ENCODE peak calls at places on chromosomes 1 and 21, in five cellular contexts. One of them, this sample, is unnamed. For H3K4me1, the result is how much of the 10 kb centered on the place peaks cover.

GRCh38 chr21:46219591-46220239 is 8.9 kb downstream of the LSS start:
- DNase-seq in GM23248: no peak
- DNase-seq in neural progenitor cell: no peak
- DNase-seq in HCT116: no peak
- DNase-seq in GM23338: no peak
- DNase-seq in this sample: no peak

GRCh38 chr1:60068393-60069045 is 5.1 kb downstream of the C1orf87 start:
- DNase-seq in GM23248: peak
- DNase-seq in neural progenitor cell: no peak
- DNase-seq in HCT116: no peak
- DNase-seq in GM23338: no peak
- DNase-seq in this sample: no peak

GRCh38 chr21:17671733-17672132 is 59.0 kb upstream of the BTG3 start:
- DNase-seq in GM23248: no peak
- DNase-seq in neural progenitor cell: no peak
- DNase-seq in HCT116: no peak
- DNase-seq in GM23338: no peak
- DNase-seq in this sample: no peak

GRCh38 chr1:67647036-67647798 is 37.8 kb upstream of the GADD45A start:
- DNase-seq in GM23248: peak
- DNase-seq in neural progenitor cell: no peak
- DNase-seq in HCT116: no peak
- DNase-seq in GM23338: no peak
- DNase-seq in this sample: peak

GRCh38 chr1:220748091-220748934 is at the start of gene MTARC2:
- DNase-seq in GM23248: peak
- DNase-seq in neural progenitor cell: peak
- DNase-seq in HCT116: peak
- DNase-seq in GM23338: peak
- DNase-seq in this sample: peak

GRCh38 chr1:244302889-244303609 is 148.7 kb downstream of the ADSS2 start:
- DNase-seq in GM23248: peak
- DNase-seq in neural progenitor cell: no peak
- DNase-seq in HCT116: peak
- DNase-seq in GM23338: no peak
- DNase-seq in this sample: peak

GRCh38 chr1:66493731-66494130 is 40.2 kb upstream of the SGIP1 start:
- DNase-seq in GM23248: peak
- DNase-seq in neural progenitor cell: no peak
- DNase-seq in HCT116: no peak
- DNase-seq in GM23338: no peak
- DNase-seq in this sample: no peak

GRCh38 chr1:113255038-113255727 is 135.1 kb upstream of the MAGI3 start:
- DNase-seq in GM23248: no peak
- DNase-seq in neural progenitor cell: peak
- DNase-seq in HCT116: no peak
- DNase-seq in GM23338: peak
- DNase-seq in this sample: no peak

GRCh38 chr1:8822383-8823294 is 5.2 kb upstream of the RERE start:
- DNase-seq in GM23248: peak
- DNase-seq in neural progenitor cell: no peak
- DNase-seq in HCT116: peak
- DNase-seq in GM23338: no peak
- DNase-seq in this sample: peak

GRCh38 chr1:89547563-89548485 is 23.2 kb downstream of the LRRC8B start:
- DNase-seq in GM23248: peak
- DNase-seq in neural progenitor cell: no peak
- DNase-seq in HCT116: no peak
- DNase-seq in GM23338: no peak
- DNase-seq in this sample: no peak

GRCh38 chr1:3038571-3039181 is 17.4 kb downstream of the ACTRT2 start:
- DNase-seq in GM23248: no peak
- DNase-seq in neural progenitor cell: no peak
- DNase-seq in HCT116: no peak
- DNase-seq in GM23338: no peak
- DNase-seq in this sample: no peak

GRCh38 chr1:233105225-233105624 is 154.8 kb downstream of the NTPCR start:
- DNase-seq in GM23248: peak
- DNase-seq in neural progenitor cell: no peak
- DNase-seq in HCT116: no peak
- DNase-seq in GM23338: no peak
- DNase-seq in this sample: no peak

GRCh38 chr1:8374812-8375211 is 56.9 kb downstream of the SLC45A1 start:
- DNase-seq in GM23248: peak
- DNase-seq in neural progenitor cell: peak
- DNase-seq in HCT116: peak
- DNase-seq in GM23338: peak
- DNase-seq in this sample: no peak

GRCh38 chr1:200837931-200838571 is 34.7 kb upstream of the GPR25 start:
- DNase-seq in GM23248: peak
- DNase-seq in neural progenitor cell: no peak
- DNase-seq in HCT116: peak
- DNase-seq in GM23338: no peak
- DNase-seq in this sample: no peak

GRCh38 chr1:244502630-244503029 is 41.6 kb downstream of the CATSPERE start:
- DNase-seq in GM23248: no peak
- DNase-seq in neural progenitor cell: no peak
- DNase-seq in HCT116: no peak
- DNase-seq in GM23338: peak
- DNase-seq in this sample: no peak

GRCh38 chr1:5980314-5981008 is 11.8 kb downstream of the NPHP4 start:
- DNase-seq in GM23248: peak
- DNase-seq in neural progenitor cell: peak
- DNase-seq in HCT116: peak
- DNase-seq in GM23338: peak
- DNase-seq in this sample: peak

GRCh38 chr21:46461909-46462308 is 3.2 kb downstream of the DIP2A start:
- DNase-seq in GM23248: no peak
- DNase-seq in neural progenitor cell: no peak
- DNase-seq in HCT116: no peak
- DNase-seq in GM23338: no peak
- DNase-seq in this sample: no peak

GRCh38 chr21:45996311-45997204 is 15.0 kb downstream of the COL6A1 start:
- DNase-seq in GM23248: peak
- DNase-seq in neural progenitor cell: no peak
- DNase-seq in HCT116: no peak
- DNase-seq in GM23338: no peak
- DNase-seq in this sample: no peak

GRCh38 chr1:27940297-27940696 is 5.5 kb downstream of the SMPDL3B start:
- DNase-seq in GM23248: peak
- DNase-seq in neural progenitor cell: peak
- DNase-seq in HCT116: no peak
- DNase-seq in GM23338: peak
- DNase-seq in this sample: no peak

GRCh38 chr1:212261361-212261929 is 23.8 kb upstream of the PPP2R5A start:
- DNase-seq in GM23248: no peak
- DNase-seq in neural progenitor cell: no peak
- DNase-seq in HCT116: no peak
- DNase-seq in GM23338: peak
- DNase-seq in this sample: no peak

GRCh38 chr1:214289574-214290272 is 8.8 kb downstream of the SMYD2 start:
- DNase-seq in GM23248: no peak
- DNase-seq in neural progenitor cell: no peak
- DNase-seq in HCT116: no peak
- DNase-seq in GM23338: peak
- DNase-seq in this sample: no peak

GRCh38 chr1:8962812-8963669 is 17.4 kb downstream of the CA6 start:
- DNase-seq in GM23248: peak
- DNase-seq in neural progenitor cell: peak
- DNase-seq in HCT116: peak
- DNase-seq in GM23338: peak
- DNase-seq in this sample: peak

GRCh38 chr1:44422161-44422560 is 17.1 kb downstream of the RNF220 start:
- DNase-seq in GM23248: no peak
- DNase-seq in neural progenitor cell: no peak
- DNase-seq in HCT116: no peak
- DNase-seq in GM23338: peak
- DNase-seq in this sample: no peak

GRCh38 chr1:5725406-5725805 is 266.8 kb downstream of the NPHP4 start:
- DNase-seq in GM23248: no peak
- DNase-seq in neural progenitor cell: no peak
- DNase-seq in HCT116: no peak
- DNase-seq in GM23338: no peak
- DNase-seq in this sample: no peak

GRCh38 chr1:109368464-109368863 is 29.3 kb downstream of the SORT1 start:
- DNase-seq in GM23248: no peak
- DNase-seq in neural progenitor cell: no peak
- DNase-seq in HCT116: no peak
- DNase-seq in GM23338: peak
- DNase-seq in this sample: no peak

GRCh38 chr1:201259476-201260235 is 23.6 kb upstream of the PKP1 start:
- DNase-seq in GM23248: peak
- DNase-seq in neural progenitor cell: peak
- DNase-seq in HCT116: no peak
- DNase-seq in GM23338: peak
- DNase-seq in this sample: peak

GRCh38 chr1:163055531-163055930 is 13.6 kb upstream of the RGS4 start:
- DNase-seq in GM23248: no peak
- DNase-seq in neural progenitor cell: no peak
- DNase-seq in HCT116: no peak
- DNase-seq in GM23338: no peak
- DNase-seq in this sample: no peak

GRCh38 chr1:198423701-198424100 is 116.8 kb downstream of the ATP6V1G3 start:
- DNase-seq in GM23248: no peak
- DNase-seq in neural progenitor cell: no peak
- DNase-seq in HCT116: no peak
- DNase-seq in GM23338: no peak
- DNase-seq in this sample: no peak

GRCh38 chr1:203148127-203148526 is 20.6 kb downstream of the ADORA1 start:
- DNase-seq in GM23248: peak
- DNase-seq in neural progenitor cell: no peak
- DNase-seq in HCT116: peak
- DNase-seq in GM23338: peak
- DNase-seq in this sample: no peak

GRCh38 chr1:41482906-41483895 is 1.3 kb downstream of the EDN2 start:
- DNase-seq in GM23248: no peak
- DNase-seq in neural progenitor cell: no peak
- DNase-seq in HCT116: no peak
- DNase-seq in GM23338: no peak
- DNase-seq in this sample: no peak

GRCh38 chr1:25994402-25994801 is 3.5 kb downstream of the PAFAH2 start:
- DNase-seq in GM23248: no peak
- DNase-seq in neural progenitor cell: no peak
- DNase-seq in HCT116: no peak
- DNase-seq in GM23338: no peak
- DNase-seq in this sample: no peak
- H3K4me1 ChIP-seq in GM23248: under half
- H3K4me1 ChIP-seq in neural progenitor cell: under half
- H3K4me1 ChIP-seq in HCT116: under half
- H3K4me1 ChIP-seq in GM23338: under half
- H3K4me1 ChIP-seq in this sample: under half

GRCh38 chr1:107899655-107900054 is 65.3 kb downstream of the VAV3 start:
- DNase-seq in GM23248: no peak
- DNase-seq in neural progenitor cell: no peak
- DNase-seq in HCT116: no peak
- DNase-seq in GM23338: no peak
- DNase-seq in this sample: no peak

GRCh38 chr1:107900083-107900945 is 64.7 kb downstream of the VAV3 start:
- DNase-seq in GM23248: no peak
- DNase-seq in neural progenitor cell: no peak
- DNase-seq in HCT116: no peak
- DNase-seq in GM23338: no peak
- DNase-seq in this sample: no peak

GRCh38 chr1:107896946-107897345 is 68.0 kb downstream of the VAV3 start:
- DNase-seq in GM23248: no peak
- DNase-seq in neural progenitor cell: no peak
- DNase-seq in HCT116: no peak
- DNase-seq in GM23338: no peak
- DNase-seq in this sample: no peak

GRCh38 chr1:107895403-107896181 is 69.4 kb downstream of the VAV3 start:
- DNase-seq in GM23248: no peak
- DNase-seq in neural progenitor cell: no peak
- DNase-seq in HCT116: no peak
- DNase-seq in GM23338: no peak
- DNase-seq in this sample: no peak

GRCh38 chr1:107897428-107898339 is 67.3 kb downstream of the VAV3 start:
- DNase-seq in GM23248: no peak
- DNase-seq in neural progenitor cell: no peak
- DNase-seq in HCT116: no peak
- DNase-seq in GM23338: no peak
- DNase-seq in this sample: no peak
- TF ChIP-seq EZH2phosphoT487 in GM23248: no peak
- TF ChIP-seq EZH2phosphoT487 in neural progenitor cell: no peak
- TF ChIP-seq EZH2phosphoT487 in HCT116: no peak
- TF ChIP-seq EZH2phosphoT487 in GM23338: no peak
- TF ChIP-seq EZH2phosphoT487 in this sample: no peak

GRCh38 chr1:204475651-204476432 is 18.8 kb downstream of the PIK3C2B start:
- DNase-seq in GM23248: no peak
- DNase-seq in neural progenitor cell: no peak
- DNase-seq in HCT116: no peak
- DNase-seq in GM23338: no peak
- DNase-seq in this sample: no peak

GRCh38 chr1:204478921-204479320 is 15.7 kb downstream of the PIK3C2B start:
- DNase-seq in GM23248: no peak
- DNase-seq in neural progenitor cell: no peak
- DNase-seq in HCT116: no peak
- DNase-seq in GM23338: no peak
- DNase-seq in this sample: no peak

GRCh38 chr1:204476563-204476962 is 18.0 kb downstream of the PIK3C2B start:
- DNase-seq in GM23248: no peak
- DNase-seq in neural progenitor cell: no peak
- DNase-seq in HCT116: no peak
- DNase-seq in GM23338: no peak
- DNase-seq in this sample: no peak

GRCh38 chr1:204478166-204478899 is 16.3 kb downstream of the PIK3C2B start:
- DNase-seq in GM23248: no peak
- DNase-seq in neural progenitor cell: no peak
- DNase-seq in HCT116: no peak
- DNase-seq in GM23338: no peak
- DNase-seq in this sample: no peak

DNA sequence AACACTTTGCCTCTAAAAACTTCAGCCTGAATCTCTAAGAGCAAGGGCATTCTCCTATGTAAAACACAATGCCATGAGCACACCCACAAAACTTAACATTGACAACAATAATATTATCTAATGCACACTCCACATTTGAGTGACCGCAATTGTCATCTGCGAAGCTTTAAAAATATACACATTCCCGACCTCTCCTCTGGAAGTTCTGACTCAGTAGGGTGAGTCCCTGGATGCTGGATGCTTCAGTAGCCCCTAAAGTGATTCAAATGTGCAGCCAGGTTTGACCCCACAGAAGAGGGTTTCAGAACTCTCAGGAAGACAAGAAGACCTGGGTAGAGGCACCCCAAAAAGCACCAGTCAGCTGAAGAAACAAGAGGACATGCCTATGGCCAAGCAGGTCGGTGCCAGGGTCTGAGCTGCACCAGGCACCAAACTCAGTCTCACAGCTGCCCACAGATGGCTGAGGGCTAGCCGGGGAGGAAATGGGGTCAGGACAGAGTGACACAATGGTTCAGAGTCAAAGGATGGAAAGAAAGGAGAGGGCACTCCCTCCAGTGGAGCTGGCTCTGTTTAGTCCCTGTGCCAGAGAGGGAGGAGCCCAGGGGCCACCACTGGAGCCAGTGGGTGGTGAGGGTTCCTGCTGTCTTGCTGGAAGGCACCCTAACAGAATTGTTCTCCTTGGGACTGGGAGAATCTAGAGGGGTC is 17.4 kb downstream of the PIK3C2B start:
- DNase-seq in GM23248: no peak
- DNase-seq in neural progenitor cell: no peak
- DNase-seq in HCT116: no peak
- DNase-seq in GM23338: no peak
- DNase-seq in this sample: no peak
- H3K4me1 ChIP-seq in GM23248: under half
- H3K4me1 ChIP-seq in neural progenitor cell: under half
- H3K4me1 ChIP-seq in HCT116: half or more
- H3K4me1 ChIP-seq in GM23338: under half
- H3K4me1 ChIP-seq in this sample: under half

GRCh38 chr1:1942753-1943656 is 23.9 kb upstream of the TMEM52 start:
- DNase-seq in GM23248: no peak
- DNase-seq in neural progenitor cell: no peak
- DNase-seq in HCT116: no peak
- DNase-seq in GM23338: no peak
- DNase-seq in this sample: no peak
- TF ChIP-seq EZH2phosphoT487 in GM23248: no peak
- TF ChIP-seq EZH2phosphoT487 in neural progenitor cell: no peak
- TF ChIP-seq EZH2phosphoT487 in HCT116: no peak
- TF ChIP-seq EZH2phosphoT487 in GM23338: no peak
- TF ChIP-seq EZH2phosphoT487 in this sample: no peak

This sample was measured in hepatocyte.